ENCODE peak calls at places on chromosomes 6 and 20, in ten cellular contexts. C is cardiac fibroblast, L is HFF-Myc, D is Panc1, G is IMR-90, O is A549, W is transverse colon, Q is esophagus muscularis mucosa, I is HepG2, Y is bronchial epithelial cell. S is an unnamed sample.

GRCh38 chr6:82589509-82590206 is 226.0 kb downstream of the TPBG start:
- DNase-seq in C (peak), L (peak), D (no peak), G (peak), O (peak), W (no peak), Q (no peak), I (peak), Y (peak), S (no peak)

GRCh38 chr6:25755496-25755895 is 954 bp downstream of the SLC17A4 start:
- DNase-seq in C (no peak), L (no peak), D (no peak), G (no peak), O (no peak), W (no peak), Q (no peak), I (no peak), Y (no peak), S (no peak)

GRCh38 chr20:57398231-57398821 is 7.1 kb downstream of the RBM38 start:
- DNase-seq in C (no peak), L (no peak), D (no peak), G (no peak), O (no peak), W (peak), Q (peak), I (no peak), Y (no peak), S (no peak)

GRCh38 chr6:87929843-87930288 is 117.8 kb upstream of the SPACA1 start:
- DNase-seq in C (peak), L (peak), D (peak), G (peak), O (peak), W (peak), Q (no peak), I (peak), Y (peak), S (peak)

GRCh38 chr6:146287691-146288369 is 255.8 kb upstream of the RAB32 start:
- DNase-seq in C (peak), L (no peak), D (no peak), G (no peak), O (no peak), W (no peak), Q (no peak), I (no peak), Y (no peak), S (no peak)

GRCh38 chr6:94213176-94213575 is 793.8 kb upstream of the EPHA7 start:
- DNase-seq in C (no peak), L (no peak), D (no peak), G (no peak), O (no peak), W (no peak), Q (no peak), I (no peak), Y (no peak), S (no peak)

GRCh38 chr20:219290-220115 is 7.6 kb upstream of the DEFB129 start:
- DNase-seq in C (peak), L (no peak), D (peak), G (peak), O (peak), W (no peak), Q (no peak), I (peak), Y (peak), S (no peak)

GRCh38 chr6:124073021-124073420 is 269.4 kb downstream of the NKAIN2 start:
- DNase-seq in C (no peak), L (no peak), D (no peak), G (no peak), O (no peak), W (no peak), Q (no peak), I (no peak), Y (no peak), S (no peak)

GRCh38 chr20:10954137-10954840 is 280.5 kb upstream of the JAG1 start:
- DNase-seq in C (no peak), L (no peak), D (no peak), G (peak), O (peak), W (no peak), Q (no peak), I (peak), Y (peak), S (no peak)

GRCh38 chr6:111987295-111987694 is 66.6 kb upstream of the CCN6 start:
- DNase-seq in C (no peak), L (no peak), D (no peak), G (peak), O (no peak), W (no peak), Q (no peak), I (no peak), Y (peak), S (no peak)

GRCh38 chr6:146886587-146887446 is 288.0 kb downstream of the ADGB start:
- DNase-seq in C (no peak), L (no peak), D (no peak), G (no peak), O (no peak), W (no peak), Q (no peak), I (no peak), Y (no peak), S (no peak)

GRCh38 chr20:57385940-57386339 is 5.3 kb upstream of the RBM38 start:
- DNase-seq in C (no peak), L (no peak), D (no peak), G (no peak), O (no peak), W (no peak), Q (no peak), I (no peak), Y (no peak), S (no peak)

GRCh38 chr6:30013296-30013922 is 47.7 kb upstream of the POLR1H start:
- DNase-seq in C (no peak), L (no peak), D (no peak), G (no peak), O (no peak), W (no peak), Q (peak), I (peak), Y (no peak), S (no peak)

GRCh38 chr6:88013554-88013953 is 34.1 kb upstream of the SPACA1 start:
- DNase-seq in C (no peak), L (no peak), D (no peak), G (no peak), O (no peak), W (no peak), Q (no peak), I (no peak), Y (no peak), S (no peak)

GRCh38 chr6:139680819-139681218 is 306.4 kb upstream of the CITED2 start:
- DNase-seq in C (no peak), L (no peak), D (no peak), G (no peak), O (no peak), W (no peak), Q (no peak), I (no peak), Y (no peak), S (no peak)

GRCh38 chr6:36306365-36306764 is 30.3 kb downstream of the BNIP5 start:
- DNase-seq in C (no peak), L (no peak), D (no peak), G (no peak), O (no peak), W (no peak), Q (no peak), I (no peak), Y (no peak), S (no peak)

GRCh38 chr6:80457044-80457933 is 350.8 kb downstream of the BCKDHB start:
- DNase-seq in C (peak), L (peak), D (no peak), G (peak), O (peak), W (peak), Q (no peak), I (no peak), Y (peak), S (no peak)

GRCh38 chr20:12316794-12317193 is 399.1 kb downstream of the BTBD3 start:
- DNase-seq in C (no peak), L (no peak), D (no peak), G (no peak), O (no peak), W (no peak), Q (no peak), I (no peak), Y (no peak), S (peak)

GRCh38 chr20:21511850-21512633 is 1.8 kb downstream of the NKX2-2 start:
- DNase-seq in C (no peak), L (no peak), D (no peak), G (no peak), O (no peak), W (no peak), Q (no peak), I (no peak), Y (no peak), S (peak)

GRCh38 chr20:20657092-20657491 is 55.4 kb downstream of the RALGAPA2 start:
- DNase-seq in C (no peak), L (no peak), D (no peak), G (no peak), O (no peak), W (no peak), Q (no peak), I (no peak), Y (no peak), S (no peak)

GRCh38 chr6:3625980-3626533 is 125.5 kb downstream of the PXDC1 start:
- DNase-seq in C (no peak), L (no peak), D (no peak), G (no peak), O (no peak), W (no peak), Q (peak), I (no peak), Y (no peak), S (peak)

GRCh38 chr6:31246051-31246495 is 25.8 kb downstream of the HLA-C start:
- DNase-seq in C (peak), L (peak), D (peak), G (peak), O (peak), W (no peak), Q (no peak), I (peak), Y (peak), S (no peak)

GRCh38 chr6:25862199-25862598 is 11.8 kb downstream of the SLC17A3 start:
- DNase-seq in C (no peak), L (no peak), D (no peak), G (no peak), O (no peak), W (no peak), Q (no peak), I (no peak), Y (no peak), S (no peak)

GRCh38 chr20:58930496-58930895 is 50.6 kb upstream of the NELFCD start:
- DNase-seq in C (no peak), L (no peak), D (no peak), G (no peak), O (no peak), W (no peak), Q (peak), I (no peak), Y (peak), S (peak)

GRCh38 chr6:144659202-144659731 is 374.1 kb downstream of the UTRN start:
- DNase-seq in C (peak), L (no peak), D (no peak), G (peak), O (no peak), W (peak), Q (no peak), I (peak), Y (no peak), S (no peak)

GRCh38 chr6:79570802-79571367 is 33.7 kb upstream of the LCA5 start:
- DNase-seq in C (peak), L (no peak), D (no peak), G (peak), O (peak), W (no peak), Q (no peak), I (peak), Y (peak), S (no peak)

GRCh38 chr20:32875673-32876072 is 16.9 kb downstream of the EFCAB8 start:
- DNase-seq in C (no peak), L (no peak), D (no peak), G (no peak), O (no peak), W (no peak), Q (no peak), I (no peak), Y (no peak), S (no peak)

GRCh38 chr6:27066802-27067201 is 180.7 kb upstream of the PRSS16 start:
- DNase-seq in C (no peak), L (no peak), D (no peak), G (no peak), O (no peak), W (no peak), Q (no peak), I (peak), Y (no peak), S (no peak)

GRCh38 chr6:28393912-28394662 is 5.5 kb downstream of the ZSCAN12 start:
- DNase-seq in C (peak), L (no peak), D (no peak), G (peak), O (no peak), W (no peak), Q (no peak), I (peak), Y (no peak), S (no peak)
- TF ChIP-seq CTCF in C (peak), L (peak), D (peak), G (peak), O (no peak), W (no peak), Q (no peak), I (peak), Y (peak), S (peak)

DNA sequence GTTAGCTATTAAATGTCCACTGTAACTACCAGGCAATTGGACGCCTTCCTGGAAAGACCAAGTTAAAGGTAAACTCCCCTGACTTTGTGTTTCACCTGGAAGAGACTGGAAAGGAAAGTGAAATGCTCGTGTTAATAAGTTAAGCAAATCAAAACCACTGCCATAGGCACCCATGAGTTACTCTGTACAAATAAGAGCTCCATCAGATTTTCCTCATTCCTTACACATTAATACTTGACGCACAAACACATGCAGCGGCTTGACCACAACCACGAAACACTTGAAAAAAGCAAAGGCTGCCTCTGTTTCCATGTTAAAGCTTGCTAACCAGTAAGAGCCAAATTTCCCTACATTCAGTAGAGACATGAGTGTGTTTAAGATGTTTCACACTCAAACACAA is 19.8 kb downstream of the GCM1 start:
- DNase-seq in C (no peak), L (no peak), D (no peak), G (no peak), O (no peak), W (no peak), Q (no peak), I (no peak), Y (peak), S (no peak)
- TF ChIP-seq CTCF in C (no peak), L (no peak), D (no peak), G (no peak), O (no peak), W (no peak), Q (no peak), I (no peak), Y (no peak), S (no peak)

GRCh38 chr6:65776332-65776731 is 69.3 kb upstream of the EYS start:
- DNase-seq in C (no peak), L (no peak), D (no peak), G (no peak), O (peak), W (no peak), Q (no peak), I (no peak), Y (peak), S (no peak)
- TF ChIP-seq CTCF in C (no peak), L (no peak), D (no peak), G (no peak), O (no peak), W (peak), Q (no peak), I (peak), Y (no peak), S (no peak)

DNA sequence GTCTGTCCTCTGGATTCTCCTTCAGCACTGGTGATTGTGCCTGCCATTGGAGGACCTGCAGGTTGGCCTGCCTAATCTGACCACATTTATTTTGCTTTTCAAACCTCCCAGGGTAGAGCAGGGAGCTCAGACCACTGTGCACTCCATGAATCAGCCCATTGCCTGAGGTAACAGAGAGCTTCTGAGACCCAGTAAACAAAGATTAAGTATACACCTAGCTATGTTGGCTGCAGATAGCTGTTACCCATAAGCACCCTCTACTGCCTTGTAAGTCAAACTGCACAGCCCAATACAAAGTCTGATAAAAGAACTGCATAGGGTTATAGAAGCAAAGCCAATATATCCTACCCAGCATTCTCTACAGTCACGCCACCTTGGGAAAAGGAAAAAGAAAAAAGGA is 338.7 kb downstream of the HTR1B start:
- DNase-seq in C (no peak), L (no peak), D (no peak), G (peak), O (no peak), W (no peak), Q (no peak), I (no peak), Y (peak), S (no peak)
- TF ChIP-seq CTCF in C (no peak), L (no peak), D (peak), G (peak), O (no peak), W (no peak), Q (no peak), I (no peak), Y (peak), S (no peak)

GRCh38 chr6:33851959-33852358 is 48.2 kb upstream of the MLN start:
- DNase-seq in C (peak), L (no peak), D (no peak), G (no peak), O (peak), W (peak), Q (no peak), I (peak), Y (peak), S (no peak)
- TF ChIP-seq CTCF in C (peak), L (peak), D (no peak), G (peak), O (peak), W (peak), Q (no peak), I (peak), Y (peak), S (peak)

GRCh38 chr6:108873971-108874370 is 25.7 kb downstream of the ARMC2 start:
- DNase-seq in C (no peak), L (no peak), D (no peak), G (no peak), O (no peak), W (no peak), Q (no peak), I (no peak), Y (no peak), S (no peak)
- TF ChIP-seq CTCF in C (no peak), L (no peak), D (no peak), G (no peak), O (no peak), W (no peak), Q (no peak), I (no peak), Y (no peak), S (no peak)

GRCh38 chr6:162862462-162862861 is 134.7 kb downstream of the PACRG start:
- DNase-seq in C (no peak), L (no peak), D (no peak), G (no peak), O (no peak), W (no peak), Q (no peak), I (no peak), Y (no peak), S (no peak)

GRCh38 chr6:162868397-162868796 is 140.6 kb downstream of the PACRG start:
- DNase-seq in C (no peak), L (no peak), D (no peak), G (no peak), O (no peak), W (no peak), Q (no peak), I (no peak), Y (no peak), S (no peak)

GRCh38 chr6:162857321-162857720 is 129.5 kb downstream of the PACRG start:
- DNase-seq in C (no peak), L (no peak), D (no peak), G (no peak), O (no peak), W (no peak), Q (no peak), I (no peak), Y (no peak), S (no peak)

GRCh38 chr6:162864901-162865300 is 137.1 kb downstream of the PACRG start:
- DNase-seq in C (peak), L (no peak), D (no peak), G (no peak), O (no peak), W (no peak), Q (no peak), I (no peak), Y (no peak), S (no peak)

DNA sequence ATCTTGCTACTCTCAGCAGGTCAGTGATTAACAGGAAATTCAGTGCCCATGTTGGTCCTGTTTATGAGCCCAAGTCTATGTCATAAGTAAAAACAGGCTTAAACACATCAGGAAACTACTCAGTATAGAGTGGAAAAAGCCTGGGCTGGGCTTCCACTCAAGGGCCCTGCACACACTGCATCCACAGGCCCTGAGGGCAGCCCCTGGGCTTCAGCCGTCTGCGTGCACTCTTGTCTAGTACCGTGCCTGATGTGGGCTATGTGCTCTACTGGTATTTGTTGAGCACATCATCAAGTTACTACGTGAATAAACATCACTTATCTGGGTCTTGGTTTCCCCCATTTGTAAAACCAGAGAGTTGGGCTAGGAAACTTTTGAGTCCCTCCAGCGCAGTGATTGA is 135.2 kb downstream of the PACRG start:
- DNase-seq in C (no peak), L (no peak), D (no peak), G (no peak), O (no peak), W (no peak), Q (no peak), I (no peak), Y (no peak), S (no peak)
- TF ChIP-seq CTCF in C (no peak), L (no peak), D (no peak), G (no peak), O (no peak), W (no peak), Q (no peak), I (no peak), Y (no peak), S (no peak)

S was measured in osteocyte.